ENCODE peak calls at places on chromosome 21, in four cellular contexts. K is A549, E is K562, I is HepG2. V is an unnamed sample.

GRCh38 chr21:41438425-41439113 is 12.5 kb downstream of the MX1 start:
- DNase-seq in K (no peak), E (no peak), I (no peak), V (no peak)

GRCh38 chr21:36446296-36446695 is 33.6 kb downstream of the CLDN14 start:
- DNase-seq in K (no peak), E (no peak), I (no peak), V (no peak)

GRCh38 chr21:36928960-36929359 is 37.5 kb downstream of the HLCS start:
- DNase-seq in K (no peak), E (no peak), I (no peak), V (no peak)

GRCh38 chr21:21188513-21189188 is 190.4 kb downstream of the NCAM2 start:
- DNase-seq in K (no peak), E (no peak), I (no peak), V (no peak)

GRCh38 chr21:36732217-36732616 is 33.3 kb downstream of the SIM2 start:
- DNase-seq in K (no peak), E (peak), I (no peak), V (no peak)

GRCh38 chr21:15207231-15207630 is 142.4 kb upstream of the NRIP1 start:
- DNase-seq in K (no peak), E (no peak), I (no peak), V (no peak)

GRCh38 chr21:23308741-23309140 is 2298.5 kb downstream of the MRPL39 start:
- DNase-seq in K (no peak), E (no peak), I (no peak), V (no peak)

GRCh38 chr21:16216595-16216994 is 486.8 kb downstream of the USP25 start:
- DNase-seq in K (no peak), E (no peak), I (no peak), V (no peak)

GRCh38 chr21:36478207-36478701 is 1.7 kb downstream of the CLDN14 start:
- DNase-seq in K (peak), E (no peak), I (no peak), V (no peak)

GRCh38 chr21:40797881-40798280 is 49.1 kb downstream of the DSCAM start:
- DNase-seq in K (no peak), E (no peak), I (no peak), V (no peak)

GRCh38 chr21:23152130-23152529 is 2153.9 kb downstream of the NCAM2 start:
- DNase-seq in K (no peak), E (no peak), I (no peak), V (no peak)

GRCh38 chr21:18887922-18888602 is 484.5 kb upstream of the TMPRSS15 start:
- DNase-seq in K (no peak), E (no peak), I (no peak), V (no peak)

GRCh38 chr21:26782754-26783153 is 62.5 kb downstream of the ADAMTS1 start:
- DNase-seq in K (no peak), E (no peak), I (no peak), V (no peak)

GRCh38 chr21:30426732-30427131 is 1.0 kb upstream of the KRTAP13-3 start:
- DNase-seq in K (no peak), E (no peak), I (no peak), V (peak)

GRCh38 chr21:16115461-16115860 is 385.7 kb downstream of the USP25 start:
- DNase-seq in K (no peak), E (no peak), I (no peak), V (no peak)

GRCh38 chr21:27275294-27275927 is 308.5 kb upstream of the ADAMTS5 start:
- DNase-seq in K (no peak), E (no peak), I (no peak), V (no peak)

GRCh38 chr21:36706482-36706852 is 7.6 kb downstream of the SIM2 start:
- DNase-seq in K (no peak), E (no peak), I (no peak), V (no peak)

GRCh38 chr21:36481639-36482038 is 1.7 kb upstream of the CLDN14 start:
- DNase-seq in K (no peak), E (no peak), I (peak), V (no peak)

GRCh38 chr21:17726047-17726446 is 93.1 kb downstream of the C21orf91 start:
- DNase-seq in K (no peak), E (peak), I (peak), V (no peak)

GRCh38 chr21:30740462-30740861 is 6.6 kb downstream of the KRTAP21-2 start:
- DNase-seq in K (no peak), E (no peak), I (no peak), V (no peak)

GRCh38 chr21:36551731-36552457 is 72.0 kb upstream of the CLDN14 start:
- DNase-seq in K (no peak), E (no peak), I (no peak), V (no peak)

GRCh38 chr21:31913191-31913608 is 40.4 kb downstream of the HUNK start:
- DNase-seq in K (no peak), E (no peak), I (no peak), V (no peak)

GRCh38 chr21:25708467-25709065 is 26.1 kb downstream of the ATP5PF start:
- DNase-seq in K (peak), E (peak), I (peak), V (peak)

GRCh38 chr21:31713973-31714740 is 17.8 kb downstream of the SCAF4 start:
- DNase-seq in K (no peak), E (peak), I (no peak), V (no peak)

GRCh38 chr21:19731251-19731650 is 1267.0 kb upstream of the NCAM2 start:
- DNase-seq in K (no peak), E (no peak), I (no peak), V (no peak)

GRCh38 chr21:37796011-37796410 is 120.2 kb downstream of the KCNJ6 start:
- DNase-seq in K (no peak), E (no peak), I (no peak), V (no peak)

GRCh38 chr21:31530918-31531705 is 128.4 kb upstream of the SOD1 start:
- DNase-seq in K (no peak), E (no peak), I (no peak), V (no peak)

GRCh38 chr21:27269646-27270045 is 302.8 kb upstream of the ADAMTS5 start:
- DNase-seq in K (no peak), E (no peak), I (no peak), V (no peak)

GRCh38 chr21:30942192-30942591 is 60.8 kb upstream of the KRTAP11-1 start:
- DNase-seq in K (no peak), E (no peak), I (no peak), V (no peak)

GRCh38 chr21:37139154-37139553 is 66.1 kb downstream of the TTC3 start:
- DNase-seq in K (no peak), E (no peak), I (no peak), V (no peak)

GRCh38 chr21:28833181-28833580 is 159.5 kb downstream of the LTN1 start:
- DNase-seq in K (no peak), E (no peak), I (no peak), V (no peak)
- TF ChIP-seq ESRRA in K (no peak), E (no peak), I (no peak), V (no peak)

DNA sequence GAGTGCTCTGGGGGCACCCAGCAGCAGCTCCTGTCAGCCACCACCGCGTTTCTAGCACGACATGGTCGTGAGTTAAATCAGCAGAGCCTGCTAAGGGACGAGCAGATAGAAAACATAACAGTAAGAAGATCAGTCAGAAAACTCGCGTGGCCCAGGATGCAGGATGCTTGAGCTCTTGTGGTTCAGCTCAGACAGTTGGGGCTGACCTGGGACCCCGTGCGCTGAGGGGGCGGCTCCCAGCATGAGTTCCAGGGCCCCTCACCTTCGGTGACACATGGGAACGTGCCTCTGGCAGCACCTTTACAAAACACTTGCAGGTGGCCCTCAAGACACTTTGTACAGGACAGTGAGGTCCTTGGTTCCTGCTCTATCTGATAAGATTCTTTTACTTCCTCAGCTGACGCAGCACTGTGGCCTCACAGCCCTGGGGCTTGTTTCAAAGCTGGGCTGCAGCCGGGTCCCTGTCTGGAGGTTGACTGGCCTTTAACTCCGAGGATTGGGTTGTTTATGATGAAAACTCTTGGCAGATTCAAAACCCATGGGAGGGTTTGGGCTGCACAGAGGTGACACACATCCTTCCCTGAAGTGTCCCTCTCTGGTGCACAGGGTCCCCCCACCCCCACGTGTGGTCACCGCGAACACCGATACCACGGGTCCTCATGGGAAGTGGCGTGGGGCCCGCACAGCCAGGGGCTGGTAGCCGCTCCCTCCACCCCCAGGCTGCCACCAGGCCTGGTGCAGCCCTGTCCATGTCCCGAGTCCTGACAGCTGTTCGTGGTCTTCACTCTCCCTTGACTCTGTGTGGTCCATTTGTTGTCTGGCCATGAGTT is 65.3 kb upstream of the COL6A1 start:
- DNase-seq in K (no peak), E (no peak), I (no peak), V (no peak)
- TF ChIP-seq NR3C1 in K (no peak), E (no peak), I (no peak), V (no peak)

GRCh38 chr21:38950388-38951094 is 144.8 kb downstream of the ETS2 start:
- DNase-seq in K (no peak), E (no peak), I (no peak), V (no peak)

GRCh38 chr21:38948377-38948776 is 142.6 kb downstream of the ETS2 start:
- DNase-seq in K (no peak), E (no peak), I (no peak), V (no peak)

GRCh38 chr21:38951095-38951745 is 145.5 kb downstream of the ETS2 start:
- DNase-seq in K (no peak), E (no peak), I (no peak), V (no peak)

GRCh38 chr21:38945536-38946245 is 140.0 kb downstream of the ETS2 start:
- DNase-seq in K (no peak), E (no peak), I (no peak), V (peak)

DNA sequence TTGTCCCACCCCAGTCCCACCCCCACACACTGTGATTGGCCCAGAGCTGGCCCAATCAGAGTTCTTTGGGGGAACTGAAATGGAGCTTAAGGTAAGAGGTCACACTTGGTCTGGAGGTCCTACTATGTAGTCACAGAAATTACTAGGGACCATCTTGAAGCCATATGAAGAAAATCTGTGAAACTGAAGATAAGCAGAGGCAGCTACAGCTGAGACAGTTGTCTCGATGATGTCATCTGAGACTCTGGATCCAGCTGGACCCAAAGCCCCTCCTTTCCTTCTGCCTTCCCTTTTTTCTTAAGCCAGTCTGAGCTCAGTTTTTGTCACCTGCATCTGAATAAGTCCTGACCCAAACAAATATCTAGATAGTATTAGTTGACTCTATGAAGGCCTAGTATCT is 143.3 kb downstream of the ETS2 start:
- DNase-seq in K (no peak), E (no peak), I (no peak), V (no peak)
- TF ChIP-seq ESRRA in K (no peak), E (no peak), I (no peak), V (no peak)

DNA sequence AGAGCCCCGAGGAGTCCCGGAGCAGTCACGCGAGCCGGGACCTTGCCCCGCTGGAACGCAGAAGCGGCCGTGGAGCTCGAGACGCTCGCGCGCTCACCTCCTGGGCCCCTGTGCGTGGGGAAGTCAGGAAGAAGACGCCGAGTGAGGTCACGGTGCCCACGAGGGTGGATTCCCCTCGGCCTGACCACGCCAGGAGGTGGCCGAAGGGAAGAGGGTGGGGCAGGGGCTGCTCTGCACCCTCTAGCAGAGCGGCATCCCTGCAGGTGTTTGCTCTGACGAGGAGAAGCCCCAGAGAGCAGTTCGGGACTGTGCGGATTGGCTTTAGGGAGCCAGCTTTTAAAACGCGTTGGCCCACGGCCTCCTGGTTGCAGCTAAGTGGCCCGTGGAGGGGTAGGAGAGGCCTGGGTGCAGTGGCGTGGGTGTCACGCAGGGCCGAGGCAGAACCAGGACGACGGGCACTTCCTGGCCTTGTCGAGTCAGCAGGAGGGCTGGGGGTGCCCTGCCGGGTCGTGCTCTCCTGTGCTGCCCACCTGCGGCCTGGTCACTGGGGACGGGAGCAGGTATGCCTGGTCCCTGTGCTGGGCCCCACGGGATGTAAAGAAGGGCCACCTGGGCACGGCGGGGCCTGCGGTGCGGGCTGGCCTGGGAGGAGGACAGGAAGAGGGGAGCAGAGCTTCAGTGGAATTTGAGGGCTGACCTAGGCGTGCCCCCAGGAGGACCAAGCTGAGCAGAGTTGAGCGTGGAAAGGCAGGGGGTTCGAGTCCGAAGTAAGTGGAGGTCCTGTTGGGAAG is 1.0 kb downstream of the PDXK start:
- DNase-seq in K (no peak), E (no peak), I (no peak), V (no peak)
- TF ChIP-seq NR3C1 in K (no peak), E (no peak), I (no peak), V (no peak)

DNA sequence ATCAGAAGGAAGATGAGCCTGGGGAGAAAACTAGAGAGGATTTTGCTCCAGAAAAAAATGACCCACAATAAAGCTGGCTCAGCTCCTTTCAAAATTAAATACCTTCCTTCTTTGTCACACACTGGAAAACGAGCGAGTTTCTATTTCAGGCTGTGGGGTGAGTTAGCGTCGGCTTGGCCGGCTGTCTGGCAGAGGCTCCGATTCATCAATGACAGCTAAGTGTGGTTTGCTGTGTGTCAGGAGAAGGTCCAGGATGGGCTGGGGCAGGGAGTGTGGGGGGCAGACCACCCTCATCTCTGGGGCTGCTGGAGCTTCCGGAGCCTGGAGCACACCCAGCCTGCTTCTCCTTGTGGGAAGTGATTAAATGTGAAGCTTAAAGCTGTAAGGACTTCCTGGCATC is 120.2 kb downstream of the ETS2 start:
- DNase-seq in K (no peak), E (no peak), I (no peak), V (no peak)
- TF ChIP-seq ESRRA in K (no peak), E (no peak), I (no peak), V (no peak)

GRCh38 chr21:33434770-33435360 is 31.7 kb downstream of the IFNGR2 start:
- DNase-seq in K (peak), E (peak), I (no peak), V (no peak)

GRCh38 chr21:33441489-33442477 is 38.0 kb downstream of the TMEM50B start:
- DNase-seq in K (peak), E (no peak), I (no peak), V (no peak)

GRCh38 chr21:33433001-33433400 is 29.8 kb downstream of the IFNGR2 start:
- DNase-seq in K (no peak), E (no peak), I (no peak), V (no peak)

GRCh38 chr21:33433425-33434114 is 30.4 kb downstream of the IFNGR2 start:
- DNase-seq in K (no peak), E (no peak), I (no peak), V (no peak)

GRCh38 chr21:33437140-33437539 is 33.9 kb downstream of the IFNGR2 start:
- DNase-seq in K (no peak), E (no peak), I (no peak), V (no peak)
- TF ChIP-seq NR3C1 in K (no peak), E (no peak), I (no peak), V (no peak)

DNA sequence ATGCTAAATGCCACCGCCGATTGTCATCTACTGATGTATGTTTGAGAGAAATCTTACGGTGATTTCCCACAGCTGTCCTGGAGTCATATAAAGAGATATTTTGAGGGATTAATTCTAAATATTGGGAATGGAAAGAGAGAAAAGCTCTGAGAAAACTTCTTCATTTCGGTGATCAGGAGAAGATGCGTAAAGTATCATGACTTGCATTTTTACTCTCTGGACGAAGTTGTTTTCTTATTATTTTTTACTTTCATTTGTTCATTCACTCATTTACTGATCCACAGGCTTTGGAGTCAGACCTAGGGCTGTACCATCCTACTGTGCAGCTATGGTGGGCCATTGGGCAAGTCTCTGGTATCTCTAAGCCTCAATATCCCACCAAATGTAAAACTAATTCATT is 58.4 kb upstream of the RUNX1 start:
- DNase-seq in K (no peak), E (no peak), I (no peak), V (no peak)
- TF ChIP-seq ESRRA in K (no peak), E (no peak), I (no peak), V (no peak)

GRCh38 chr21:28738305-28738704 is 254.4 kb downstream of the LTN1 start:
- DNase-seq in K (no peak), E (no peak), I (no peak), V (no peak)

GRCh38 chr21:28734522-28735175 is 258.0 kb downstream of the LTN1 start:
- DNase-seq in K (no peak), E (no peak), I (no peak), V (no peak)

GRCh38 chr21:28742527-28742926 is 250.2 kb downstream of the LTN1 start:
- DNase-seq in K (no peak), E (no peak), I (no peak), V (no peak)

GRCh38 chr21:28738882-28739281 is 253.8 kb downstream of the LTN1 start:
- DNase-seq in K (no peak), E (no peak), I (no peak), V (no peak)

GRCh38 chr21:28737671-28738279 is 254.9 kb downstream of the LTN1 start:
- DNase-seq in K (no peak), E (no peak), I (peak), V (no peak)
- TF ChIP-seq NR3C1 in K (no peak), E (no peak), I (no peak), V (no peak)

GRCh38 chr21:42653492-42654061 is at the start of gene PDE9A:
- DNase-seq in K (peak), E (peak), I (no peak), V (peak)
- TF ChIP-seq ESRRA in K (no peak), E (no peak), I (no peak), V (no peak)

GRCh38 chr21:45323487-45324380 is 36.0 kb upstream of the POFUT2 start:
- DNase-seq in K (no peak), E (no peak), I (no peak), V (peak)
- TF ChIP-seq NR3C1 in K (no peak), E (no peak), I (no peak), V (no peak)